ENCODE peak calls at places on chromosomes 5 and 9, in six cellular contexts. U is esophagus muscularis mucosa; H is RWPE2; E is neuronal stem cell; A is cardiac muscle cell; X is CD8-positive, alpha-beta memory T cell. V is an unnamed sample.

GRCh38 chr5:149618581-149619248 is 37.4 kb downstream of the ARHGEF37 start:
- DNase-seq in U (no peak), H (peak), E (peak), A (peak), X (no peak), V (no peak)

GRCh38 chr9:130020618-130021017 is 22.4 kb downstream of the FNBP1 start:
- DNase-seq in U (no peak), H (no peak), E (no peak), A (no peak), X (no peak), V (no peak)

GRCh38 chr5:92374859-92375258 is 991.7 kb upstream of the ARRDC3 start:
- DNase-seq in U (no peak), H (no peak), E (no peak), A (no peak), X (no peak), V (peak)

GRCh38 chr9:2657427-2657826 is 35.8 kb downstream of the VLDLR start:
- DNase-seq in U (no peak), H (no peak), E (no peak), A (no peak), X (no peak), V (no peak)

GRCh38 chr9:4861145-4861544 is 68.4 kb downstream of the RCL1 start:
- DNase-seq in U (no peak), H (no peak), E (no peak), A (no peak), X (no peak), V (no peak)

GRCh38 chr5:135386096-135386495 is 12.9 kb downstream of the MACROH2A1 start:
- DNase-seq in U (peak), H (peak), E (no peak), A (peak), X (no peak), V (no peak)

GRCh38 chr9:99677281-99677680 is 144.4 kb upstream of the NR4A3 start:
- DNase-seq in U (no peak), H (no peak), E (no peak), A (no peak), X (no peak), V (no peak)

GRCh38 chr9:98517710-98518109 is 191.0 kb downstream of the GABBR2 start:
- DNase-seq in U (peak), H (no peak), E (no peak), A (no peak), X (no peak), V (no peak)

GRCh38 chr5:40828690-40829661 is 6.0 kb downstream of the RPL37 start:
- DNase-seq in U (peak), H (no peak), E (no peak), A (no peak), X (no peak), V (no peak)

GRCh38 chr5:8912106-8912505 is 633.8 kb downstream of the SEMA5A start:
- DNase-seq in U (no peak), H (no peak), E (no peak), A (no peak), X (no peak), V (no peak)

GRCh38 chr5:131264453-131265200 is 774 bp downstream of the CDC42SE2 start:
- DNase-seq in U (no peak), H (no peak), E (no peak), A (peak), X (no peak), V (peak)

GRCh38 chr5:68345595-68345994 is 130.0 kb downstream of the PIK3R1 start:
- DNase-seq in U (no peak), H (no peak), E (no peak), A (no peak), X (no peak), V (no peak)

GRCh38 chr5:95238560-95239325 is 46.2 kb downstream of the MCTP1 start:
- DNase-seq in U (no peak), H (no peak), E (no peak), A (peak), X (no peak), V (no peak)

GRCh38 chr9:74064702-74065101 is 432.4 kb upstream of the RORB start:
- DNase-seq in U (no peak), H (no peak), E (no peak), A (no peak), X (no peak), V (no peak)

GRCh38 chr9:117929873-117930272 is 225.7 kb downstream of the TLR4 start:
- DNase-seq in U (no peak), H (no peak), E (no peak), A (no peak), X (no peak), V (no peak)

GRCh38 chr5:55324815-55325418 is 17.1 kb downstream of the MTREX start:
- DNase-seq in U (no peak), H (no peak), E (no peak), A (peak), X (no peak), V (no peak)

GRCh38 chr9:99485461-99485860 is 263.4 kb downstream of the SEC61B start:
- DNase-seq in U (no peak), H (no peak), E (no peak), A (peak), X (no peak), V (no peak)

GRCh38 chr9:16152276-16153065 is 599.6 kb downstream of the CCDC171 start:
- DNase-seq in U (peak), H (no peak), E (no peak), A (no peak), X (no peak), V (no peak)

GRCh38 chr9:21993893-21994525 is at the start of gene CDKN2A:
- DNase-seq in U (no peak), H (peak), E (no peak), A (peak), X (peak), V (peak)

GRCh38 chr5:139488269-139488668 is 5.7 kb upstream of the STING1 start:
- DNase-seq in U (no peak), H (no peak), E (no peak), A (no peak), X (no peak), V (no peak)

GRCh38 chr9:117796681-117797080 is 92.5 kb downstream of the TLR4 start:
- DNase-seq in U (no peak), H (no peak), E (no peak), A (peak), X (no peak), V (no peak)

GRCh38 chr5:156367602-156368001 is 40.6 kb downstream of the SGCD start:
- DNase-seq in U (no peak), H (no peak), E (no peak), A (peak), X (no peak), V (no peak)

GRCh38 chr5:88594441-88594840 is 288.5 kb downstream of the MEF2C start:
- DNase-seq in U (no peak), H (no peak), E (no peak), A (no peak), X (no peak), V (no peak)

DNA sequence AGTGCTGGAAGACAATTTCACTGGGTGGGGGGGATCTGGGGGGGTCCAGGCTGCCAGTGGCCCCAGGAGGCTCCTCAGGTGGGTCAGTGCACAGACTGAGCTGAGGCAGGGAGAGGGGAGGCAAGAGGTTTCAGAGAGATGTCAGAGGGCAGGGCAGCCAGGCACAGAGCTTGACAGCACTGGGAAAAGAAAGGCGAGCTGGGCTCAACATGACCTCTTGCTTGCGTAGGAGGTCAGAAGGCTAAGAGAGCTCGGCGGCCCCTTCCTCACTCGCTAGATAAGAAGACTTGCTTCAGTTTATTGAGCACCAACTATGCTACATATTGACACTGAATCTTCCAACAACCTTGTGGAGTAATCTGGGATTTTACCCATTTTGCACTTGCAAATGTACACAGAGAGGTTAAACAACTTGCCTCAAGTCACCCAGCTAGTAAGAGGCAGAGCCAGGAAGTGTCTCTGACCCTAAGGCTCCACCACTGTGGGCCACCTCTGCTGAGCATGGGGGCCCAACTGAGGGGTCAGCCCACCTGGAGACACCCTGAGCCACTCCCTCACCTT is 3.5 kb downstream of the PDLIM7 start:
- DNase-seq in U (no peak), H (no peak), E (no peak), A (no peak), X (no peak), V (peak)
- H3K27ac ChIP-seq in U (peak), H (peak), E (peak), A (peak), X (peak), V (peak)

DNA sequence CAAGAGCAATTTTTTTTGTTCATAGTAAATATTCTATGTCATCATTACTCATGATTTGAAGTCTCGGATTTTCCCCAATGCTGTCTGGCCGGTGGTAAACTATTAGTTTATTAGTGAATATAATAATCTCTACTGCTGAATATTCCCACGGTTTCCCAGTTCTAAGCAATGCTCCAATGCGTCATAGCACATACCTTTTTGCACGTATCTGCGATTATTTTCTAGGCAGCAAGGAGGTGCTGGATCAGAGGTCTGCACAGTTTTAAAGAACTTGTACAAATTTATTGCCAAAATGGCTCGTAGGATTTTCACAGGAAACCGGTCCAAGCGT is 43.9 kb upstream of the TCF7 start:
- DNase-seq in U (no peak), H (no peak), E (no peak), A (peak), X (no peak), V (no peak)
- H3K27ac ChIP-seq in U (no peak), H (no peak), E (no peak), A (no peak), X (no peak), V (no peak)

DNA sequence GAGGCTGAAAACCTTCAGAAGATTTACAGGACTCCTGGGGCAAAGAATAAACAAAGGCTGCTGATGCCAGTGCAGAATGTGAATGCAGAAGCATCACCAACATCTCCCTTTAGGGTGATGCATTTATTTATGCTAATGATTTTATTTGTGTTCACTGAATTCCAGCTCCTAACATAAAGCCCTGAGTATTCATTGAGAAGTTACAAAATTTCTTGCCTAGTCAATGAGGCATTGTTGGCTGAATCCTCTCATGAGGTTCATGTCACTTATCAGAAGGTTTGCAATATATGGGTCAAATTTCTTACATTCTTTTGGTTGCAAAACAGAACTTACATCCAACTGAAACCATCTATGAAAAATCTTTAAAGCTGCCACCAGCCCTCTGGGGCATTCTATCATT is 70.0 kb downstream of the GRIN3A start:
- DNase-seq in U (no peak), H (no peak), E (no peak), A (no peak), X (no peak), V (no peak)
- H3K27ac ChIP-seq in U (no peak), H (no peak), E (no peak), A (no peak), X (no peak), V (no peak)

GRCh38 chr5:79560774-79561524 is 47.0 kb upstream of the HOMER1 start:
- DNase-seq in U (no peak), H (no peak), E (no peak), A (peak), X (no peak), V (no peak)

GRCh38 chr5:79561525-79561893 is 47.6 kb upstream of the HOMER1 start:
- DNase-seq in U (no peak), H (no peak), E (no peak), A (no peak), X (no peak), V (no peak)

GRCh38 chr5:79562351-79563246 is 48.7 kb upstream of the HOMER1 start:
- DNase-seq in U (no peak), H (no peak), E (no peak), A (peak), X (no peak), V (no peak)

GRCh38 chr5:79564798-79565279 is 47.4 kb upstream of the TENT2 start:
- DNase-seq in U (no peak), H (no peak), E (no peak), A (no peak), X (no peak), V (no peak)

DNA sequence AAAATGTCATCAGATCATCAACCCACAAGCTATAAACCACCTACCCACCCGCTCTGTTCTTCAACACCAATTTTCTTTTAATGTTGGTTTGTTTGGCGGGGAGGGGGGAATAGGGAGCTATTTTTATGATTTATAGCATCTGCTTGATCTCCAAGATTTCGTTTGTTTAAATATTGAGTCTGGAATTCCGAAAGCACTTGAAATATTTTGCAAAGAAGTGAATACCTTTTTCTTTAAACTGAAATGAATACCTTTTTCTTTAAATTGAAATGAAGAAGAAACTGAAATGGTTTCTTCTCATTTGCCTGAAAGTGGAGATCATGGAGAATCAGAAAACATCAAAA is 49.0 kb upstream of the TENT2 start:
- DNase-seq in U (no peak), H (no peak), E (no peak), A (no peak), X (no peak), V (no peak)
- H3K27ac ChIP-seq in U (no peak), H (no peak), E (no peak), A (no peak), X (no peak), V (no peak)

GRCh38 chr9:119868694-119869093 is 499.5 kb upstream of the BRINP1 start:
- DNase-seq in U (no peak), H (no peak), E (no peak), A (no peak), X (no peak), V (no peak)
- H3K27ac ChIP-seq in U (peak), H (no peak), E (no peak), A (no peak), X (no peak), V (no peak)

V was measured in kidney.